ENCODE peak calls at places on chromosome 10, in ten cellular contexts. V is dorsolateral prefrontal cortex, A is psoas muscle, L is HFF-Myc, M is transverse colon, B is fibroblast of pulmonary artery, R is keratinocyte, Q is heart right ventricle, G is Peyer's patch, O is kidney. Y is an unnamed sample.

GRCh38 chr10:57988964-57989363 is 278.7 kb downstream of the IPMK start:
- DNase-seq in R (no peak), O (no peak), V (no peak), B (no peak), M (no peak), G (no peak), L (no peak), A (no peak), Q (no peak), Y (no peak)

GRCh38 chr10:42926831-42927230 is 144.2 kb downstream of the BMS1 start:
- DNase-seq in M (no peak), R (no peak), V (no peak), L (no peak), Q (no peak), B (peak), O (no peak), A (peak), G (no peak), Y (no peak)

GRCh38 chr10:45443101-45444009 is 69.3 kb downstream of the ALOX5 start:
- DNase-seq in R (no peak), Q (no peak), B (no peak), V (no peak), A (no peak), O (no peak), G (peak), M (no peak), L (no peak), Y (no peak)

GRCh38 chr10:7320072-7320471 is 90.8 kb downstream of the SFMBT2 start:
- DNase-seq in A (no peak), R (no peak), L (no peak), Q (no peak), M (no peak), V (no peak), G (no peak), O (no peak), B (no peak), Y (no peak)

GRCh38 chr10:105734479-105734878 is 1093.4 kb downstream of the SORCS3 start:
- DNase-seq in Q (no peak), B (no peak), G (no peak), L (no peak), O (no peak), V (no peak), M (no peak), A (no peak), R (no peak), Y (no peak)

GRCh38 chr10:58818889-58819288 is 306.2 kb downstream of the BICC1 start:
- DNase-seq in V (no peak), O (no peak), L (peak), M (no peak), R (no peak), B (peak), A (no peak), G (no peak), Q (no peak), Y (peak)

GRCh38 chr10:26792780-26793495 is 67.8 kb downstream of the ABI1 start:
- DNase-seq in O (no peak), M (no peak), L (no peak), R (no peak), V (no peak), Q (no peak), A (no peak), G (no peak), B (no peak), Y (no peak)

GRCh38 chr10:62588116-62588515 is 213.9 kb downstream of the ZNF365 start:
- DNase-seq in G (no peak), A (no peak), Q (no peak), L (no peak), R (no peak), B (no peak), M (no peak), V (no peak), O (no peak), Y (no peak)

GRCh38 chr10:44466236-44466635 is 81.3 kb upstream of the CXCL12 start:
- DNase-seq in O (no peak), G (no peak), Q (no peak), A (no peak), L (no peak), B (peak), V (no peak), R (no peak), M (no peak), Y (no peak)

GRCh38 chr10:12934777-12935176 is 66.7 kb downstream of the CCDC3 start:
- DNase-seq in B (peak), Q (no peak), O (no peak), M (no peak), R (no peak), G (no peak), L (no peak), V (no peak), A (no peak), Y (no peak)

GRCh38 chr10:77253665-77254064 is 383.9 kb downstream of the KCNMA1 start:
- DNase-seq in L (no peak), O (no peak), R (no peak), M (no peak), A (no peak), G (no peak), V (no peak), B (no peak), Q (no peak), Y (no peak)

GRCh38 chr10:72557362-72557761 is 68.5 kb downstream of the MICU1 start:
- DNase-seq in V (no peak), R (no peak), G (no peak), O (no peak), B (peak), A (no peak), Q (no peak), M (no peak), L (no peak), Y (no peak)

GRCh38 chr10:34194259-34194658 is 620.8 kb downstream of the PARD3 start:
- DNase-seq in A (no peak), L (no peak), B (peak), Q (no peak), O (no peak), R (no peak), V (no peak), M (no peak), G (no peak), Y (no peak)

DNA sequence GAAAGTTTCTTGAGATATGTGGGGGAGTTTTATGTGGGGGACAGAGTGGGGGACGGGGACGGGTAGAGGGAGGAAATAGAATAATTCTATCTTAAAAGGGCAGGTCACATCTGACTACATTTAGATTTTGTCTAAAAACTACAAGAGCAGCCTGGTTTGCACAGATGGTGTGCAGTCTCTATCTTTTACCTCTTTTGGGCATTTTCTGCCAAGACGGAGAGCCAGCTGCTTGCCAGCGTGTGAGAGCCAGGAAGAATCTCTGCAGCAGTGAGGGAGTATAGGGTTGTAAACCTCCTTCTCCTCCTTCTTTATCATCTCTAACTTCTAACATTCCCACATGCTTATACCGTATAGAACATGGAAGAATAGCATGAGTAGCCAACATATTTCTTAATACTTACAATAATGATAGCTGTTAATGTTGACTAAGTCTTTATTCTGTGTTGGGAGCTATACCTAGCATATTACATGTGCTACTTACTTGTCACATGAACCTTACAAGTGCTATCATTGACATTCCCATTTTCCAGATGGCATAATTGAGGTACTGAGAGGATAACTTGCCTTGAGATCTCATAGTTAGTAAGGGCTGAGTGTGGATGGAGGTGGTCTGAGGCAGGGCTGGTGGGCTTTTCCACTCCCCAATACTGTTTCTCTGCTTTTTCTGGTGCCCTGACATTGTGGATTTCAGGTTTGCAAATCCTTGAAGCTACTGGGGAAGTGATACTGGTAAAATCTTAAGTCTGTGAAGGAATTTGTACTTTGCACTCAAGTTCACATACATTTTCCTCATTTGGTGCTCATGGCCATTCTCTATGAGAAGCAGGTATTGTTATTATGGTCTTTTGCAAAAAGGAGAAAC is 1.1 kb downstream of the ENTPD1 start:
- DNase-seq in R (no peak), V (peak), L (no peak), G (peak), B (no peak), Q (no peak), O (no peak), A (no peak), M (no peak), Y (no peak)
- H3K4me3 ChIP-seq in R (no peak), V (peak), L (no peak), G (peak), B (no peak), Q (peak), O (peak), A (peak), M (peak), Y (no peak)

DNA sequence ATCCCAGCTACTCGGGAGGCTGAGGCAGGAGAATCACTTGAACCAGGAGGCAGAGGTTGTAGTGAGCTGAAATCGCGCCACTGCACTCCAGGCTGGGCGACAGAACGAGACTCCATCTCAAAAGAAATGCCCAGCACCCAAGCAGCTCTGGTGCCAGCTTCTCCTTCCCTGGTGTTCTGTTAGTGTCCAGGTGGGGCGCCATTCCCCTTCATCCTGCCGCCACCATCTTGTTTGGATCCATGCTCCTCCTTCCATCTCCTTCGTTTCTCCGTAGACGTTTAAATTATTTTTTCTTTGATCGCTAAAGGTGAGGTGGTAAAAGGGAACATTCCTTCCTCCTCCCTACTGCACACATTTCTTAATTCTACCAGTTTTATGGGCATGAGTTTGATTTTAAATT is 30.3 kb downstream of the PROSER2 start:
- DNase-seq in A (no peak), O (no peak), G (no peak), R (no peak), Q (no peak), V (no peak), M (no peak), L (no peak), B (no peak), Y (no peak)
- TF ChIP-seq CTCF in A (no peak), O (no peak), G (no peak), R (peak), Q (no peak), V (no peak), M (no peak), L (peak), B (peak), Y (no peak)

DNA sequence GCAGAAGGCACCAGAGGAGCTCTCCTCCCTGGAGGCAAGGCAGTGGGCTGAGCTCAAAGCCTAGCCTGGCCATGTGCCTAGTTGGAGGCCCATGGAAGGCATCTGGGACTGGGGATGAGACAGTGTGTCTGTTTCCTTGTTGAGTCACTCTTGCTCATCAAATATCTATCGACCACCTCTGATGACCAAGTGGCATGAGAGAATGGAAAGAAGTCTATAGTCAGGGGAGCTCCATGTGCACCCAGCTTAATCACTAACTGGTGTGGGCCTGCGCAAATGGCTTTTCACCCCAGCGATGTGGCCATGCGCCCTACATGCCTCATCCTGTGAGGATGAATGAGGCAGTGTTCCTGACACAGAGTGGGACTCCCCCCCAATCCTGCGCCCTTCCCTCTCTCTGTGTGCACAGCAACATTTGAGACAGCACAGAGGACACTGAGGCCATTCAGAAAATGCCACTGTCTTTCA is 229.9 kb downstream of the RPS24 start:
- DNase-seq in R (peak), M (no peak), A (no peak), B (no peak), G (no peak), O (no peak), L (no peak), V (peak), Q (no peak), Y (no peak)
- H3K4me3 ChIP-seq in R (no peak), M (no peak), A (no peak), B (no peak), G (no peak), O (no peak), L (no peak), V (no peak), Q (no peak), Y (no peak)

DNA sequence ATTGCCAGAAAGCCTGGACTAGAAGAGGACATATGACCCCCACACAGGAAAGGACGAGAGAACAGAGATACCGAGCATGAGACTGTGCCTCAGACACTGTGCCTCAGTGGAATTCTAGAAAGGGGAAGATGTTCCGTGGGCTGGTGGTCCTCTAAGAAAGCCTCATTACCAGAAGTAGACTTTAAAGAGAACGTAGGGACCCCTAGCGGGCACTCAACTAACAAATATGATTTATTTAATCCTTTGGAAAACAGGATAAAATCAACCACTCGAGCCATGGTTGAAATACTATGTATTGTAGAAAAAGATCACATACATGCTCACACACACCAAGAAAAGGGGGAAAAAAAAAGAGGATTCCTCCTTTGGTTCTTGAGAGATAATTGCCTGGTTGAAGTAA is 701.2 kb upstream of the SORCS1 start:
- DNase-seq in V (no peak), A (no peak), Q (no peak), M (no peak), B (no peak), O (no peak), R (no peak), L (no peak), G (no peak), Y (no peak)
- TF ChIP-seq CTCF in V (no peak), A (no peak), Q (no peak), M (no peak), B (no peak), O (no peak), R (no peak), L (no peak), G (no peak), Y (no peak)

GRCh38 chr10:1187855-1188555 is 131.8 kb downstream of the WDR37 start:
- DNase-seq in R (no peak), L (no peak), Q (no peak), B (no peak), V (peak), M (no peak), O (no peak), A (no peak), G (no peak), Y (no peak)

GRCh38 chr10:1185911-1186692 is 129.9 kb downstream of the WDR37 start:
- DNase-seq in B (no peak), V (peak), L (no peak), A (no peak), R (no peak), G (no peak), Q (no peak), O (no peak), M (no peak), Y (no peak)

GRCh38 chr10:1186693-1186990 is 130.5 kb downstream of the WDR37 start:
- DNase-seq in M (no peak), O (no peak), R (no peak), G (no peak), Q (no peak), B (no peak), A (no peak), L (no peak), V (peak), Y (no peak)

GRCh38 chr10:1188556-1189135 is 132.5 kb downstream of the WDR37 start:
- DNase-seq in V (peak), A (no peak), M (no peak), L (no peak), B (no peak), R (no peak), O (no peak), Q (no peak), G (no peak), Y (no peak)

GRCh38 chr10:1187151-1187854 is 131.1 kb downstream of the WDR37 start:
- DNase-seq in V (peak), G (no peak), B (no peak), L (no peak), M (no peak), A (no peak), O (no peak), R (no peak), Q (no peak), Y (no peak)
- H3K4me3 ChIP-seq in V (peak), G (no peak), B (no peak), L (no peak), M (no peak), A (no peak), O (no peak), R (no peak), Q (no peak), Y (no peak)

GRCh38 chr10:64365663-64366062 is 844.5 kb downstream of the REEP3 start:
- DNase-seq in R (no peak), M (no peak), G (no peak), A (no peak), L (no peak), Q (no peak), O (no peak), B (no peak), V (no peak), Y (no peak)
- TF ChIP-seq CTCF in R (no peak), M (no peak), G (no peak), A (no peak), L (no peak), Q (no peak), O (no peak), B (no peak), V (no peak), Y (no peak)

GRCh38 chr10:69088801-69089501 is 1.0 kb downstream of the SRGN start:
- DNase-seq in O (no peak), R (no peak), A (no peak), B (peak), G (no peak), M (no peak), L (no peak), Q (no peak), V (no peak), Y (no peak)
- H3K4me3 ChIP-seq in O (peak), R (no peak), A (peak), B (peak), G (peak), M (peak), L (no peak), Q (peak), V (peak), Y (no peak)

Y was measured in LNCaP clone FGC.